ENCODE peak calls at places on chromosome 13, in ten cellular contexts. J is A549; B is stimulated activated naive CD8-positive, alpha-beta T cell treated with anti-CD3 and anti-CD28 coated beads, Interleukin-15, Interleukin-2, amounts not matched to agents 100 U/mL and 50 U/mL, for 24 hours; X is BE2C; N is H4; D is AG10803; V is tibial nerve; Z is NAMALWA; I is substantia nigra; E is cardiac muscle cell. G is an unnamed sample.

GRCh38 chr13:23934481-23934880 is 37.2 kb upstream of the C1QTNF9B start:
- DNase-seq in J (no peak), B (no peak), X (no peak), N (no peak), D (no peak), V (no peak), Z (no peak), I (no peak), E (no peak), G (no peak)

GRCh38 chr13:40665061-40665753 is 1.2 kb downstream of the FOXO1 start:
- DNase-seq in J (peak), B (peak), X (peak), N (no peak), D (no peak), V (no peak), Z (peak), I (peak), E (no peak), G (peak)

GRCh38 chr13:39516140-39516539 is 86.9 kb downstream of the LHFPL6 start:
- DNase-seq in J (no peak), B (no peak), X (no peak), N (no peak), D (peak), V (no peak), Z (no peak), I (no peak), E (no peak), G (no peak)

GRCh38 chr13:95212962-95213850 is 88.0 kb downstream of the ABCC4 start:
- DNase-seq in J (no peak), B (no peak), X (no peak), N (no peak), D (no peak), V (no peak), Z (no peak), I (no peak), E (no peak), G (no peak)

GRCh38 chr13:111390522-111391270 is 70.3 kb downstream of the TEX29 start:
- DNase-seq in J (no peak), B (no peak), X (no peak), N (no peak), D (no peak), V (no peak), Z (no peak), I (no peak), E (no peak), G (no peak)

GRCh38 chr13:102700088-102701031 is 5.5 kb upstream of the METTL21C start:
- DNase-seq in J (no peak), B (no peak), X (no peak), N (no peak), D (peak), V (no peak), Z (no peak), I (no peak), E (peak), G (peak)

GRCh38 chr13:33752631-33753030 is 65.3 kb upstream of the RFC3 start:
- DNase-seq in J (no peak), B (no peak), X (no peak), N (no peak), D (no peak), V (no peak), Z (no peak), I (no peak), E (no peak), G (no peak)

GRCh38 chr13:32225494-32225931 is 89.7 kb downstream of the ZAR1L start:
- DNase-seq in J (no peak), B (no peak), X (no peak), N (peak), D (peak), V (no peak), Z (no peak), I (no peak), E (peak), G (no peak)

GRCh38 chr13:103354189-103354588 is 288.0 kb upstream of the SLC10A2 start:
- DNase-seq in J (no peak), B (no peak), X (peak), N (no peak), D (no peak), V (no peak), Z (no peak), I (no peak), E (no peak), G (no peak)

GRCh38 chr13:94641432-94641941 is 39.8 kb downstream of the GPR180 start:
- DNase-seq in J (no peak), B (no peak), X (no peak), N (peak), D (peak), V (no peak), Z (no peak), I (no peak), E (peak), G (no peak)

GRCh38 chr13:113033054-113033453 is 64.0 kb downstream of the MCF2L start:
- DNase-seq in J (no peak), B (no peak), X (no peak), N (no peak), D (no peak), V (no peak), Z (no peak), I (no peak), E (no peak), G (no peak)

GRCh38 chr13:106612688-106613087 is 44.8 kb upstream of the ARGLU1 start:
- DNase-seq in J (no peak), B (no peak), X (peak), N (no peak), D (peak), V (peak), Z (no peak), I (no peak), E (peak), G (peak)